ENCODE peak calls at places on chromosomes 13 and 19, in four cellular contexts. B is left ventricle myocardium inferior, W is GM23248, A is mesendoderm. T is an unnamed sample.

GRCh38 chr13:33927315-33927714 is 109.4 kb downstream of the RFC3 start:
- DNase-seq in B (no peak), W (peak; percentile 73), A (no peak), T (peak; percentile 39)

GRCh38 chr19:43534811-43535761 is 2.1 kb downstream of the ZNF575 start:
- DNase-seq in B (peak; percentile 70), W (peak; percentile 71), A (peak; percentile 93), T (peak; percentile 57)

GRCh38 chr19:40433391-40434216 is 7.8 kb upstream of the SERTAD1 start:
- DNase-seq in B (peak; percentile 89), W (peak; percentile 96), A (peak; percentile 94), T (peak; percentile 83)

GRCh38 chr13:47603365-47603764 is 397.7 kb downstream of the SUCLA2 start:
- DNase-seq in B (no peak), W (peak; percentile 34), A (no peak), T (no peak)

GRCh38 chr19:56273563-56274117 is 1.1 kb downstream of the EDDM13 start:
- DNase-seq in B (no peak), W (peak; percentile 31), A (peak; percentile 43), T (peak; percentile 67)

GRCh38 chr19:16944626-16945363 is 56.0 kb downstream of the F2RL3 start:
- DNase-seq in B (no peak), W (no peak), A (peak; percentile 21), T (no peak)

GRCh38 chr13:79775830-79776229 is 294.9 kb downstream of the NDFIP2 start:
- DNase-seq in B (no peak), W (peak; percentile 78), A (peak; percentile 91), T (peak; percentile 68)

GRCh38 chr19:12112701-12113100 is 27.4 kb downstream of the ZNF20 start:
- DNase-seq in B (no peak), W (no peak), A (no peak), T (no peak)

GRCh38 chr19:10388957-10389356 is 8.6 kb upstream of the TYK2 start:
- DNase-seq in B (peak; percentile 88), W (peak; percentile 73), A (peak; percentile 83), T (peak; percentile 79)

GRCh38 chr19:33639034-33639681 is 17.4 kb downstream of the CHST8 start:
- DNase-seq in B (no peak), W (no peak), A (no peak), T (no peak)

GRCh38 chr13:25175431-25175830 is 3.3 kb upstream of the AMER2 start:
- DNase-seq in B (no peak), W (no peak), A (no peak), T (no peak)

GRCh38 chr19:6811906-6812305 is 39.4 kb downstream of the VAV1 start:
- DNase-seq in B (no peak), W (peak; percentile 76), A (peak; percentile 66), T (peak; percentile 76)

GRCh38 chr19:17473041-17473440 is 2.7 kb downstream of the SLC27A1 start:
- DNase-seq in B (no peak), W (peak; percentile 88), A (no peak), T (peak; percentile 74)

GRCh38 chr13:33125821-33126570 is 109.8 kb downstream of the KL start:
- DNase-seq in B (peak; percentile 61), W (peak; percentile 96), A (peak; percentile 97), T (peak; percentile 91)

GRCh38 chr19:4228765-4229178 is 551 bp upstream of the EBI3 start:
- DNase-seq in B (no peak), W (no peak), A (no peak), T (no peak)

GRCh38 chr13:54676526-54677113 is 1648.0 kb downstream of the OLFM4 start:
- DNase-seq in B (no peak), W (no peak), A (no peak), T (no peak)

GRCh38 chr13:99886706-99887105 is 84.9 kb downstream of the ZIC5 start:
- DNase-seq in B (no peak), W (peak; percentile 26), A (no peak), T (peak; percentile 13)

DNA sequence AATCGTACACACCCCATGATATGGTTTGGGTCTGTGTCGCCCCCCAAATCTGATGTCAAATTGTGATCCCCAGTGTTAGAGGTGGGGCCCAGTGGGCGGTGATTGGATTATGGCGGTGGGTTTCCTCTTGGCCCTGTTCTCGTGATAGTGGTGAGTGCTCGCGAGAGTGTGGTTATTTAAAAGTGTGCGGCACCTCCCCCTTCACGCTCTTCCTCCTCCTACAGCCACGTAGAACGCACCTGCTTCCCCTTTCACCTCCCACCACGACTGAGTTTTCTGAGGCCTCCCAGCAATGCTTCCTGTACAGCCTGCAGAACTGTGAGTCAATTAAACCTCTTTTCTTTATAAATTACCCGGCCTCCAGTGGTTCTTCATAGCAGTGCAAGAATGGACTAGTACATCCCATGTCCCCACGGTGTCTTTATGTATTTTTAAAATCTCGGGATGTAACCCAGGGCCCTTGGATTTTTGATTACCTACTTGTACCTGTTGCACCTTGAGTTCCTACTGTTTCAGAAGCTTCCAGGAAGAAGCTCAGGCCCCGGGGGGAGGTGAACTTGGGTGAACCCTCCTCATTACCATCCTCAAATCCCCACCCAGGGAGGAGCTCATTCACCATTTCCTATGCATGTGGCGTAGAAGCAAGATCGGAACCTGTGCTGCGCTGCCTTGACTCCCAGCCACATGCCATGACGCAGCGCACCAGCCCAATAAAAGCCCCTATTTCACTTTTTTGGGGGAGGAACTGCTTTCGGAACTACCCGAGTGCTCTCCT is 52.4 kb downstream of the TEX29 start:
- DNase-seq in B (no peak), W (no peak), A (no peak), T (no peak)
- H3K4me3 ChIP-seq in B (no peak overlapping the region), W (no peak overlapping the region), A (no peak overlapping the region), T (no peak overlapping the region)

GRCh38 chr19:15779756-15780476 is 7.5 kb upstream of the OR10H5 start:
- DNase-seq in B (peak; percentile 73), W (peak; percentile 24), A (no peak), T (no peak)
- H3K4me3 ChIP-seq in B (peak overlapping the region; percentile 53), W (no peak overlapping the region), A (no peak overlapping the region), T (no peak overlapping the region)

GRCh38 chr13:90846956-90847355 is 500.5 kb upstream of the MIR17HG start:
- DNase-seq in B (no peak), W (no peak), A (no peak), T (no peak)
- H3K4me3 ChIP-seq in B (no peak overlapping the region), W (no peak overlapping the region), A (no peak overlapping the region), T (no peak overlapping the region)

DNA sequence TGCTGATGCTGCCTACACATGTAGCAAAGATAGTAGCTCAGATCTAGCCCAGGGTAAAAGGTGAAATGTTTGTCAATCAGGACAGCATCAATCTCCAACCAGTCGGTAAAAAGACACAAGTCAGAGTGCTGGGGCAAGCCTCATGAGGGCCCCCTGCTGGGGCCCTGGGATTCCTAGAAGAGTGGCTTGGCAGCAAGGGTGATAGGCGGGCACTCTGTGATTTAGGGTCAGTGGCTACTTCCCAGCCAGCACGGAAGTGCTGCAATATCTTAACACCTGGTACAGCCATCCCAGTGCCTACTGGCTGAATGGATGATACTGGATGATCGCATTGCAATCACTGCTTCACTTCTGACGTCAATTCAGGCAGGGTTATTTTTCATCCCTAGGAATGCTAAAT is 432.2 kb downstream of the FGF9 start:
- DNase-seq in B (no peak), W (no peak), A (peak; percentile 21), T (no peak)
- H3K4me3 ChIP-seq in B (no peak overlapping the region), W (no peak overlapping the region), A (no peak overlapping the region), T (no peak overlapping the region)

DNA sequence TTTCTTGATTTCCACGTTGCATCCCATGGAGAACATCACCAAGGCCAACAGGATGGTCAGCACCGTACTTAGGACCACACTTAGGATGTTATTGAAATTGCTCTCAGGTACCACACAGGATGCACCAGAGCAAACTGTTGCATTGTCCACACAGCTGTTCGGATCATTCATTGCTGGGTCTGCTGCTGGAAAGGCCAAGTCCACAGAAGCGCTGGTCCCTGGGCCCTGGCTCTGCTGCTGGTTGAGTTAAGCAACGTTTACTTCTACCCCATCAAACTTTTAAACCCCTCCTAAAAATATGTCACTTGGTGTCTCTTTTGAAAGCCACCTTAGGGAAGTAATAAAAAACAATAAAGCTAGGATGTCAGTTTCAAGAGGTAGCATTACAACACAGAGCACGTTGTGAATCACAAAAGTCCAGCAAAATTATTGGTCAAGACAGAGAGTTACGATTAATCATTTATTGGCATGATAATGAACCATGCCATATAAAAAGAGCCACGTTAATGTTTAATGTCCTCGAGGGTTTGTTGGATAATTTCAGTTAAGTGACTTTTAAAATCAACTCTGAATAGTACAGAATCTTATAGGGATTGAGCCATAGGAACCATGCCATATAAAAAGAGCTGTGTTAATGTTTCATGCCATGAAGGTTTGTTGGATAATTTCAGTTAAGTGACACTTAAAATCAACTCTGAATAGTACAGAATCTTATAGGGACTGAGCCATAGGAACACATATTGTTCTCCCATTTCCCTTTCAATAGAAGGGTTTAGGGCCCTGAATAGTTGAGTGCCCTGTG is at the start of gene SLC10A2:
- DNase-seq in B (no peak), W (no peak), A (no peak), T (no peak)
- H3K4me3 ChIP-seq in B (no peak within 1 kb of the TSS), W (no peak within 1 kb of the TSS), A (no peak within 1 kb of the TSS), T (no peak within 1 kb of the TSS)

GRCh38 chr19:45500918-45501729 is 2.9 kb downstream of the PPM1N start:
- DNase-seq in B (no peak), W (no peak), A (no peak), T (no peak)
- H3K4me3 ChIP-seq in B (no peak overlapping the region), W (no peak overlapping the region), A (no peak overlapping the region), T (no peak overlapping the region)

GRCh38 chr13:28630864-28631263 is 28.1 kb upstream of the POMP start:
- DNase-seq in B (no peak), W (peak; percentile 44), A (no peak), T (no peak)
- H3K4me3 ChIP-seq in B (no peak overlapping the region), W (no peak overlapping the region), A (no peak overlapping the region), T (no peak overlapping the region)